ENCODE peak calls at places on chromosomes 16 and 17, in seven cellular contexts. One of them, this sample, is unnamed.

GRCh38 chr17:72618018-72618509 is 474.4 kb downstream of the SLC39A11 start:
- DNase-seq in occipital lobe: no peak
- DNase-seq in stimulated activated CD4-positive, alpha-beta T cell treated with anti-CD3 and anti-CD28 coated beads, Interleukin-12 subunit alpha, Interleukin-12 subunit beta, amount 100 ng/mL, for 48 hours: no peak
- DNase-seq in bronchial epithelial cell: peak
- DNase-seq in activated T-helper 9 cell treated with anti-CD3 and anti-CD28 coated beads, Interleukin-2, amount 50 U/mL, for 16 hours: no peak
- DNase-seq in BJ: no peak
- DNase-seq in ELR: no peak
- DNase-seq in this sample: peak

GRCh38 chr17:35915153-35915969 is 15.2 kb downstream of the RDM1 start:
- DNase-seq in bronchial epithelial cell: no peak
- DNase-seq in activated T-helper 9 cell treated with anti-CD3 and anti-CD28 coated beads, Interleukin-2, amount 50 U/mL, for 16 hours: no peak
- DNase-seq in occipital lobe: no peak
- DNase-seq in BJ: no peak
- DNase-seq in ELR: no peak
- DNase-seq in stimulated activated CD4-positive, alpha-beta T cell treated with anti-CD3 and anti-CD28 coated beads, Interleukin-12 subunit alpha, Interleukin-12 subunit beta, amount 100 ng/mL, for 48 hours: no peak
- DNase-seq in this sample: no peak

GRCh38 chr17:38464251-38464722 is 36.0 kb downstream of the ARHGAP23 start:
- DNase-seq in activated T-helper 9 cell treated with anti-CD3 and anti-CD28 coated beads, Interleukin-2, amount 50 U/mL, for 16 hours: no peak
- DNase-seq in BJ: no peak
- DNase-seq in ELR: no peak
- DNase-seq in occipital lobe: peak
- DNase-seq in stimulated activated CD4-positive, alpha-beta T cell treated with anti-CD3 and anti-CD28 coated beads, Interleukin-12 subunit alpha, Interleukin-12 subunit beta, amount 100 ng/mL, for 48 hours: no peak
- DNase-seq in bronchial epithelial cell: no peak
- DNase-seq in this sample: no peak

GRCh38 chr16:3004319-3004718 is 8.4 kb upstream of the CLDN9 start:
- DNase-seq in stimulated activated CD4-positive, alpha-beta T cell treated with anti-CD3 and anti-CD28 coated beads, Interleukin-12 subunit alpha, Interleukin-12 subunit beta, amount 100 ng/mL, for 48 hours: no peak
- DNase-seq in occipital lobe: no peak
- DNase-seq in bronchial epithelial cell: no peak
- DNase-seq in BJ: no peak
- DNase-seq in activated T-helper 9 cell treated with anti-CD3 and anti-CD28 coated beads, Interleukin-2, amount 50 U/mL, for 16 hours: no peak
- DNase-seq in ELR: no peak
- DNase-seq in this sample: peak

GRCh38 chr17:66965801-66966528 is 1.5 kb downstream of the CACNG4 start:
- DNase-seq in bronchial epithelial cell: no peak
- DNase-seq in occipital lobe: no peak
- DNase-seq in ELR: no peak
- DNase-seq in stimulated activated CD4-positive, alpha-beta T cell treated with anti-CD3 and anti-CD28 coated beads, Interleukin-12 subunit alpha, Interleukin-12 subunit beta, amount 100 ng/mL, for 48 hours: no peak
- DNase-seq in BJ: no peak
- DNase-seq in activated T-helper 9 cell treated with anti-CD3 and anti-CD28 coated beads, Interleukin-2, amount 50 U/mL, for 16 hours: no peak
- DNase-seq in this sample: peak

GRCh38 chr17:80605326-80606066 is 60.9 kb downstream of the RPTOR start:
- DNase-seq in BJ: no peak
- DNase-seq in ELR: peak
- DNase-seq in stimulated activated CD4-positive, alpha-beta T cell treated with anti-CD3 and anti-CD28 coated beads, Interleukin-12 subunit alpha, Interleukin-12 subunit beta, amount 100 ng/mL, for 48 hours: peak
- DNase-seq in activated T-helper 9 cell treated with anti-CD3 and anti-CD28 coated beads, Interleukin-2, amount 50 U/mL, for 16 hours: peak
- DNase-seq in occipital lobe: no peak
- DNase-seq in bronchial epithelial cell: peak
- DNase-seq in this sample: no peak

GRCh38 chr17:29352146-29352545 is 38.0 kb upstream of the TAOK1 start:
- DNase-seq in stimulated activated CD4-positive, alpha-beta T cell treated with anti-CD3 and anti-CD28 coated beads, Interleukin-12 subunit alpha, Interleukin-12 subunit beta, amount 100 ng/mL, for 48 hours: no peak
- DNase-seq in bronchial epithelial cell: no peak
- DNase-seq in activated T-helper 9 cell treated with anti-CD3 and anti-CD28 coated beads, Interleukin-2, amount 50 U/mL, for 16 hours: no peak
- DNase-seq in ELR: no peak
- DNase-seq in occipital lobe: no peak
- DNase-seq in BJ: no peak
- DNase-seq in this sample: no peak

GRCh38 chr17:63358956-63359355 is 87.2 kb downstream of the CYB561 start:
- DNase-seq in occipital lobe: no peak
- DNase-seq in ELR: no peak
- DNase-seq in activated T-helper 9 cell treated with anti-CD3 and anti-CD28 coated beads, Interleukin-2, amount 50 U/mL, for 16 hours: no peak
- DNase-seq in stimulated activated CD4-positive, alpha-beta T cell treated with anti-CD3 and anti-CD28 coated beads, Interleukin-12 subunit alpha, Interleukin-12 subunit beta, amount 100 ng/mL, for 48 hours: no peak
- DNase-seq in BJ: no peak
- DNase-seq in bronchial epithelial cell: no peak
- DNase-seq in this sample: no peak

GRCh38 chr17:76713765-76714164 is 3.0 kb upstream of the MXRA7 start:
- DNase-seq in occipital lobe: no peak
- DNase-seq in ELR: no peak
- DNase-seq in activated T-helper 9 cell treated with anti-CD3 and anti-CD28 coated beads, Interleukin-2, amount 50 U/mL, for 16 hours: no peak
- DNase-seq in bronchial epithelial cell: no peak
- DNase-seq in stimulated activated CD4-positive, alpha-beta T cell treated with anti-CD3 and anti-CD28 coated beads, Interleukin-12 subunit alpha, Interleukin-12 subunit beta, amount 100 ng/mL, for 48 hours: no peak
- DNase-seq in BJ: no peak
- DNase-seq in this sample: no peak

GRCh38 chr16:28985611-28986041 is 774 bp downstream of the LAT start:
- DNase-seq in occipital lobe: no peak
- DNase-seq in bronchial epithelial cell: no peak
- DNase-seq in ELR: no peak
- DNase-seq in activated T-helper 9 cell treated with anti-CD3 and anti-CD28 coated beads, Interleukin-2, amount 50 U/mL, for 16 hours: no peak
- DNase-seq in BJ: no peak
- DNase-seq in stimulated activated CD4-positive, alpha-beta T cell treated with anti-CD3 and anti-CD28 coated beads, Interleukin-12 subunit alpha, Interleukin-12 subunit beta, amount 100 ng/mL, for 48 hours: no peak
- DNase-seq in this sample: no peak

GRCh38 chr17:48995871-48996695 is 1.1 kb upstream of the IGF2BP1 start:
- DNase-seq in ELR: peak
- DNase-seq in activated T-helper 9 cell treated with anti-CD3 and anti-CD28 coated beads, Interleukin-2, amount 50 U/mL, for 16 hours: no peak
- DNase-seq in bronchial epithelial cell: no peak
- DNase-seq in BJ: no peak
- DNase-seq in occipital lobe: no peak
- DNase-seq in stimulated activated CD4-positive, alpha-beta T cell treated with anti-CD3 and anti-CD28 coated beads, Interleukin-12 subunit alpha, Interleukin-12 subunit beta, amount 100 ng/mL, for 48 hours: no peak
- DNase-seq in this sample: peak

GRCh38 chr16:88067530-88068411 is 116.5 kb downstream of the BANP start:
- DNase-seq in occipital lobe: no peak
- DNase-seq in activated T-helper 9 cell treated with anti-CD3 and anti-CD28 coated beads, Interleukin-2, amount 50 U/mL, for 16 hours: no peak
- DNase-seq in ELR: no peak
- DNase-seq in stimulated activated CD4-positive, alpha-beta T cell treated with anti-CD3 and anti-CD28 coated beads, Interleukin-12 subunit alpha, Interleukin-12 subunit beta, amount 100 ng/mL, for 48 hours: no peak
- DNase-seq in bronchial epithelial cell: no peak
- DNase-seq in BJ: no peak
- DNase-seq in this sample: no peak

GRCh38 chr17:17847726-17848125 is 10.9 kb upstream of the SREBF1 start:
- DNase-seq in activated T-helper 9 cell treated with anti-CD3 and anti-CD28 coated beads, Interleukin-2, amount 50 U/mL, for 16 hours: no peak
- DNase-seq in stimulated activated CD4-positive, alpha-beta T cell treated with anti-CD3 and anti-CD28 coated beads, Interleukin-12 subunit alpha, Interleukin-12 subunit beta, amount 100 ng/mL, for 48 hours: no peak
- DNase-seq in occipital lobe: no peak
- DNase-seq in BJ: no peak
- DNase-seq in bronchial epithelial cell: no peak
- DNase-seq in ELR: no peak
- DNase-seq in this sample: no peak

GRCh38 chr16:49563666-49564065 is 190.1 kb downstream of the C16orf78 start:
- DNase-seq in ELR: no peak
- DNase-seq in activated T-helper 9 cell treated with anti-CD3 and anti-CD28 coated beads, Interleukin-2, amount 50 U/mL, for 16 hours: no peak
- DNase-seq in BJ: no peak
- DNase-seq in stimulated activated CD4-positive, alpha-beta T cell treated with anti-CD3 and anti-CD28 coated beads, Interleukin-12 subunit alpha, Interleukin-12 subunit beta, amount 100 ng/mL, for 48 hours: no peak
- DNase-seq in occipital lobe: no peak
- DNase-seq in bronchial epithelial cell: no peak
- DNase-seq in this sample: no peak

GRCh38 chr16:88681084-88681680 is 5.1 kb downstream of the SNAI3 start:
- DNase-seq in occipital lobe: no peak
- DNase-seq in BJ: no peak
- DNase-seq in bronchial epithelial cell: peak
- DNase-seq in ELR: no peak
- DNase-seq in activated T-helper 9 cell treated with anti-CD3 and anti-CD28 coated beads, Interleukin-2, amount 50 U/mL, for 16 hours: no peak
- DNase-seq in stimulated activated CD4-positive, alpha-beta T cell treated with anti-CD3 and anti-CD28 coated beads, Interleukin-12 subunit alpha, Interleukin-12 subunit beta, amount 100 ng/mL, for 48 hours: no peak
- DNase-seq in this sample: peak

This sample was measured in neural progenitor cell.